ENCODE peak calls at places on chromosomes 2 and 18, in ten cellular contexts. Q is T-cell; R is activated effector memory CD4-positive, alpha-beta T cell treated with Interleukin-2 at 50 U/mL for 16 hours; A is ELR; N is uterus; E is HTR-8/SVneo; Y is T-helper 2 cell; S is astrocyte of the spinal cord; W is nucleus accumbens; C is posterior cingulate gyrus. X is an unnamed sample.

GRCh38 chr18:12254137-12254819 is at the start of gene CIDEA:
- DNase-seq in Q (no peak), A (peak), C (peak), Y (no peak), R (no peak), S (no peak), W (no peak), E (no peak), N (no peak), X (peak)

GRCh38 chr2:112915300-112916144 is 4.6 kb downstream of the IL37 start:
- DNase-seq in C (no peak), E (no peak), A (no peak), Q (no peak), W (no peak), R (no peak), Y (no peak), S (no peak), N (no peak), X (no peak)

GRCh38 chr2:68740184-68740914 is 5.7 kb downstream of the ARHGAP25 start:
- DNase-seq in E (no peak), Q (no peak), S (peak), W (no peak), N (no peak), C (no peak), Y (no peak), A (peak), R (no peak), X (peak)

GRCh38 chr2:56583796-56584313 is 400.1 kb downstream of the CCDC85A start:
- DNase-seq in W (no peak), Q (no peak), A (peak), N (no peak), S (no peak), R (no peak), C (no peak), Y (no peak), E (no peak), X (no peak)

GRCh38 chr2:23649819-23650218 is 264.8 kb downstream of the KLHL29 start:
- DNase-seq in Q (no peak), W (no peak), A (peak), R (no peak), E (no peak), N (no peak), Y (no peak), S (peak), C (no peak), X (no peak)

GRCh38 chr18:493974-494601 is 6.4 kb downstream of the COLEC12 start:
- DNase-seq in E (no peak), R (no peak), Y (no peak), Q (no peak), N (no peak), S (no peak), C (no peak), A (no peak), W (no peak), X (no peak)

GRCh38 chr2:1664698-1665097 is 79.6 kb downstream of the PXDN start:
- DNase-seq in Q (no peak), W (no peak), R (no peak), Y (no peak), N (no peak), E (no peak), S (no peak), C (no peak), A (no peak), X (no peak)

GRCh38 chr2:143083636-143084035 is 45.6 kb upstream of the ARHGAP15 start:
- DNase-seq in S (peak), Y (no peak), A (peak), N (no peak), Q (no peak), W (no peak), E (peak), C (no peak), R (no peak), X (peak)

GRCh38 chr2:69253033-69253535 is 133.9 kb downstream of the GFPT1 start:
- DNase-seq in A (peak), C (no peak), Q (no peak), S (no peak), R (no peak), N (no peak), Y (no peak), W (no peak), E (no peak), X (peak)

GRCh38 chr2:169091761-169092523 is 22.6 kb downstream of the DHRS9 start:
- DNase-seq in A (peak), Y (no peak), N (no peak), C (no peak), S (peak), E (no peak), W (no peak), R (no peak), Q (no peak), X (peak)

GRCh38 chr18:42271656-42272355 is 316.8 kb downstream of the PIK3C3 start:
- DNase-seq in Y (no peak), W (no peak), S (no peak), Q (no peak), C (no peak), A (no peak), E (no peak), N (no peak), R (no peak), X (no peak)

GRCh38 chr2:227146456-227146855 is 17.5 kb downstream of the COL4A4 start:
- DNase-seq in Q (no peak), Y (no peak), A (no peak), S (no peak), W (no peak), N (no peak), C (no peak), R (no peak), E (no peak), X (no peak)

GRCh38 chr2:62663920-62664319 is 41.6 kb upstream of the EHBP1 start:
- DNase-seq in S (no peak), W (no peak), N (no peak), Y (no peak), A (no peak), Q (no peak), R (no peak), C (no peak), E (no peak), X (no peak)

GRCh38 chr2:114925296-114926255 is 483.1 kb downstream of the DPP10 start:
- DNase-seq in W (no peak), R (no peak), N (no peak), Q (no peak), Y (no peak), S (no peak), C (no peak), E (no peak), A (no peak), X (no peak)

GRCh38 chr18:12599543-12599942 is 58.4 kb downstream of the SPIRE1 start:
- DNase-seq in Q (no peak), W (no peak), Y (no peak), R (no peak), N (no peak), A (peak), C (no peak), S (no peak), E (no peak), X (peak)

GRCh38 chr2:196171946-196172345 is 568 bp upstream of the STK17B start:
- DNase-seq in Q (no peak), E (no peak), C (no peak), N (no peak), S (peak), R (no peak), Y (no peak), A (no peak), W (no peak), X (no peak)

GRCh38 chr2:10375570-10376266 is 72.4 kb downstream of the ODC1 start:
- DNase-seq in S (no peak), Y (no peak), Q (no peak), C (no peak), R (no peak), E (no peak), W (no peak), A (no peak), N (no peak), X (no peak)

GRCh38 chr18:76453057-76453561 is 41.9 kb downstream of the ZNF516 start:
- DNase-seq in R (no peak), S (no peak), C (no peak), W (no peak), A (no peak), Y (no peak), N (no peak), E (no peak), Q (no peak), X (no peak)

GRCh38 chr2:114543106-114543806 is 100.8 kb downstream of the DPP10 start:
- DNase-seq in E (no peak), S (no peak), Y (no peak), C (no peak), Q (no peak), A (no peak), R (no peak), W (no peak), N (peak), X (no peak)

GRCh38 chr18:46174317-46175039 is 70.3 kb downstream of the HAUS1 start:
- DNase-seq in E (no peak), Y (peak), A (peak), W (no peak), Q (no peak), N (peak), C (peak), R (peak), S (peak), X (peak)

GRCh38 chr2:45946023-45946422 is 294.5 kb downstream of the PRKCE start:
- DNase-seq in E (no peak), R (no peak), N (no peak), A (peak), C (no peak), Y (no peak), Q (no peak), W (no peak), S (peak), X (peak)

GRCh38 chr2:28358668-28359201 is 33.9 kb upstream of the FOSL2 start:
- DNase-seq in Y (no peak), E (no peak), R (no peak), A (no peak), S (no peak), Q (no peak), C (no peak), W (no peak), N (no peak), X (no peak)

GRCh38 chr2:201466050-201466660 is 14.6 kb downstream of the STRADB start:
- DNase-seq in Q (no peak), C (no peak), R (no peak), Y (no peak), E (peak), W (no peak), N (no peak), A (peak), S (peak), X (peak)

GRCh38 chr2:20574930-20575329 is 76.0 kb downstream of the HS1BP3 start:
- DNase-seq in E (no peak), S (no peak), W (no peak), C (no peak), Y (no peak), R (no peak), A (no peak), Q (no peak), N (no peak), X (no peak)

GRCh38 chr2:224308267-224308911 is 93.5 kb downstream of the FAM124B start:
- DNase-seq in S (no peak), W (no peak), C (no peak), R (no peak), N (no peak), Q (no peak), E (no peak), Y (no peak), A (no peak), X (no peak)

GRCh38 chr2:39991298-39991697 is 212.2 kb upstream of the THUMPD2 start:
- DNase-seq in N (no peak), Q (no peak), S (peak), W (no peak), R (no peak), C (no peak), Y (no peak), A (peak), E (no peak), X (peak)

GRCh38 chr2:183465048-183465447 is 340.8 kb downstream of the NUP35 start:
- DNase-seq in A (no peak), R (no peak), W (no peak), Q (no peak), C (no peak), S (no peak), Y (no peak), E (no peak), N (no peak), X (no peak)

GRCh38 chr2:40361478-40361877 is 90.4 kb downstream of the SLC8A1 start:
- DNase-seq in S (no peak), C (no peak), E (no peak), N (no peak), A (no peak), Q (no peak), Y (no peak), W (no peak), R (no peak), X (no peak)